ENCODE peak calls at places on chromosomes 1 and 21, in eight cellular contexts. One of them, this sample, is unnamed.
A peak's percentile ranks its signal among the peaks of the same experiment; 100 is the strongest.

GRCh38 chr1:216640100-216640499 is 83.1 kb downstream of the ESRRG start:
- DNase-seq in HCT116: no peak
- DNase-seq in T47D: no peak
- DNase-seq in smooth muscle cell of the brain vasculature: no peak
- DNase-seq in left kidney: no peak
- DNase-seq in CD4-positive, alpha-beta memory T cell: no peak
- DNase-seq in nucleus accumbens: no peak
- DNase-seq in endothelial cell: no peak
- DNase-seq in this sample: peak; percentile 55

GRCh38 chr1:82323144-82323543 is 522.4 kb downstream of the ADGRL2 start:
- DNase-seq in HCT116: no peak
- DNase-seq in T47D: no peak
- DNase-seq in smooth muscle cell of the brain vasculature: no peak
- DNase-seq in left kidney: peak; percentile 18
- DNase-seq in CD4-positive, alpha-beta memory T cell: no peak
- DNase-seq in nucleus accumbens: no peak
- DNase-seq in endothelial cell: no peak
- DNase-seq in this sample: no peak

GRCh38 chr1:100304921-100305320 is 38.9 kb downstream of the RTCA start:
- DNase-seq in HCT116: no peak
- DNase-seq in T47D: no peak
- DNase-seq in smooth muscle cell of the brain vasculature: no peak
- DNase-seq in left kidney: no peak
- DNase-seq in CD4-positive, alpha-beta memory T cell: no peak
- DNase-seq in nucleus accumbens: no peak
- DNase-seq in endothelial cell: no peak
- DNase-seq in this sample: no peak

GRCh38 chr1:212432163-212432705 is 486 bp upstream of the NENF start:
- DNase-seq in HCT116: no peak
- DNase-seq in T47D: no peak
- DNase-seq in smooth muscle cell of the brain vasculature: no peak
- DNase-seq in left kidney: peak; percentile 4
- DNase-seq in CD4-positive, alpha-beta memory T cell: no peak
- DNase-seq in nucleus accumbens: no peak
- DNase-seq in endothelial cell: no peak
- DNase-seq in this sample: no peak

GRCh38 chr21:25421327-25422028 is 185.8 kb downstream of the MRPL39 start:
- DNase-seq in HCT116: no peak
- DNase-seq in T47D: peak; percentile 35
- DNase-seq in smooth muscle cell of the brain vasculature: peak; percentile 9
- DNase-seq in left kidney: peak; percentile 43
- DNase-seq in CD4-positive, alpha-beta memory T cell: peak; percentile 63
- DNase-seq in nucleus accumbens: no peak
- DNase-seq in endothelial cell: peak; percentile 29
- DNase-seq in this sample: peak; percentile 27

GRCh38 chr1:41442697-41443251 is 41.7 kb downstream of the EDN2 start:
- DNase-seq in HCT116: no peak
- DNase-seq in T47D: peak; percentile 74
- DNase-seq in smooth muscle cell of the brain vasculature: no peak
- DNase-seq in left kidney: no peak
- DNase-seq in CD4-positive, alpha-beta memory T cell: no peak
- DNase-seq in nucleus accumbens: no peak
- DNase-seq in endothelial cell: no peak
- DNase-seq in this sample: no peak

GRCh38 chr1:232034547-232034946 is 408.0 kb downstream of the DISC1 start:
- DNase-seq in HCT116: no peak
- DNase-seq in T47D: no peak
- DNase-seq in smooth muscle cell of the brain vasculature: no peak
- DNase-seq in left kidney: no peak
- DNase-seq in CD4-positive, alpha-beta memory T cell: no peak
- DNase-seq in nucleus accumbens: no peak
- DNase-seq in endothelial cell: no peak
- DNase-seq in this sample: no peak

GRCh38 chr1:206635983-206636354 is 633 bp downstream of the DYRK3 start:
- DNase-seq in HCT116: no peak
- DNase-seq in T47D: no peak
- DNase-seq in smooth muscle cell of the brain vasculature: no peak
- DNase-seq in left kidney: no peak
- DNase-seq in CD4-positive, alpha-beta memory T cell: no peak
- DNase-seq in nucleus accumbens: no peak
- DNase-seq in endothelial cell: no peak
- DNase-seq in this sample: no peak

GRCh38 chr1:61141288-61142044 is 59.1 kb downstream of the NFIA start:
- DNase-seq in HCT116: no peak
- DNase-seq in T47D: peak; percentile 69
- DNase-seq in smooth muscle cell of the brain vasculature: no peak
- DNase-seq in left kidney: no peak
- DNase-seq in CD4-positive, alpha-beta memory T cell: no peak
- DNase-seq in nucleus accumbens: no peak
- DNase-seq in endothelial cell: no peak
- DNase-seq in this sample: no peak

GRCh38 chr1:145740269-145740668 is 21.0 kb downstream of the CD160 start:
- DNase-seq in HCT116: no peak
- DNase-seq in T47D: peak; percentile 30
- DNase-seq in smooth muscle cell of the brain vasculature: no peak
- DNase-seq in left kidney: no peak
- DNase-seq in CD4-positive, alpha-beta memory T cell: no peak
- DNase-seq in nucleus accumbens: no peak
- DNase-seq in endothelial cell: no peak
- DNase-seq in this sample: no peak

GRCh38 chr1:163737261-163737660 is 415.5 kb downstream of the NUF2 start:
- DNase-seq in HCT116: no peak
- DNase-seq in T47D: no peak
- DNase-seq in smooth muscle cell of the brain vasculature: no peak
- DNase-seq in left kidney: no peak
- DNase-seq in CD4-positive, alpha-beta memory T cell: no peak
- DNase-seq in nucleus accumbens: no peak
- DNase-seq in endothelial cell: no peak
- DNase-seq in this sample: no peak

GRCh38 chr1:193321242-193321842 is 134.9 kb upstream of the B3GALT2 start:
- DNase-seq in HCT116: no peak
- DNase-seq in T47D: no peak
- DNase-seq in smooth muscle cell of the brain vasculature: no peak
- DNase-seq in left kidney: peak; percentile 43
- DNase-seq in CD4-positive, alpha-beta memory T cell: no peak
- DNase-seq in nucleus accumbens: no peak
- DNase-seq in endothelial cell: no peak
- DNase-seq in this sample: no peak

GRCh38 chr1:39609618-39610331 is 29.7 kb downstream of the HEYL start:
- DNase-seq in HCT116: peak; percentile 50
- DNase-seq in T47D: peak; percentile 37
- DNase-seq in smooth muscle cell of the brain vasculature: no peak
- DNase-seq in left kidney: peak; percentile 86
- DNase-seq in CD4-positive, alpha-beta memory T cell: peak; percentile 56
- DNase-seq in nucleus accumbens: no peak
- DNase-seq in endothelial cell: peak; percentile 82
- DNase-seq in this sample: no peak

GRCh38 chr1:9626201-9626608 is 25.3 kb upstream of the PIK3CD start:
- DNase-seq in HCT116: no peak
- DNase-seq in T47D: no peak
- DNase-seq in smooth muscle cell of the brain vasculature: no peak
- DNase-seq in left kidney: no peak
- DNase-seq in CD4-positive, alpha-beta memory T cell: no peak
- DNase-seq in nucleus accumbens: no peak
- DNase-seq in endothelial cell: no peak
- DNase-seq in this sample: no peak

GRCh38 chr1:23217421-23218115 is at the start of gene HTR1D:
- DNase-seq in HCT116: no peak
- DNase-seq in T47D: no peak
- DNase-seq in smooth muscle cell of the brain vasculature: no peak
- DNase-seq in left kidney: peak; percentile 64
- DNase-seq in CD4-positive, alpha-beta memory T cell: no peak
- DNase-seq in nucleus accumbens: peak; percentile 9
- DNase-seq in endothelial cell: peak; percentile 37
- DNase-seq in this sample: no peak

GRCh38 chr1:56645663-56646330 is 683 bp downstream of the PRKAA2 start:
- DNase-seq in HCT116: no peak
- DNase-seq in T47D: peak; percentile 28
- DNase-seq in smooth muscle cell of the brain vasculature: no peak
- DNase-seq in left kidney: peak; percentile 63
- DNase-seq in CD4-positive, alpha-beta memory T cell: no peak
- DNase-seq in nucleus accumbens: peak; percentile 36
- DNase-seq in endothelial cell: peak; percentile 22
- DNase-seq in this sample: peak; percentile 4

GRCh38 chr21:42503711-42504110 is 7.7 kb upstream of the RSPH1 start:
- DNase-seq in HCT116: no peak
- DNase-seq in T47D: no peak
- DNase-seq in smooth muscle cell of the brain vasculature: no peak
- DNase-seq in left kidney: no peak
- DNase-seq in CD4-positive, alpha-beta memory T cell: no peak
- DNase-seq in nucleus accumbens: no peak
- DNase-seq in endothelial cell: no peak
- DNase-seq in this sample: no peak

GRCh38 chr21:41197582-41197981 is 29.6 kb downstream of the BACE2 start:
- DNase-seq in HCT116: no peak
- DNase-seq in T47D: no peak
- DNase-seq in smooth muscle cell of the brain vasculature: no peak
- DNase-seq in left kidney: no peak
- DNase-seq in CD4-positive, alpha-beta memory T cell: no peak
- DNase-seq in nucleus accumbens: no peak
- DNase-seq in endothelial cell: no peak
- DNase-seq in this sample: no peak

GRCh38 chr1:155002479-155003226 is at the start of gene ZBTB7B:
- DNase-seq in HCT116: no peak
- DNase-seq in T47D: no peak
- DNase-seq in smooth muscle cell of the brain vasculature: no peak
- DNase-seq in left kidney: peak; percentile 49
- DNase-seq in CD4-positive, alpha-beta memory T cell: no peak
- DNase-seq in nucleus accumbens: no peak
- DNase-seq in endothelial cell: peak; percentile 43
- DNase-seq in this sample: peak; percentile 45

GRCh38 chr21:42524341-42525227 is 10.9 kb downstream of the SLC37A1 start:
- DNase-seq in HCT116: no peak
- DNase-seq in T47D: peak; percentile 89
- DNase-seq in smooth muscle cell of the brain vasculature: no peak
- DNase-seq in left kidney: peak; percentile 68
- DNase-seq in CD4-positive, alpha-beta memory T cell: no peak
- DNase-seq in nucleus accumbens: no peak
- DNase-seq in endothelial cell: no peak
- DNase-seq in this sample: no peak

GRCh38 chr1:49765034-49765433 is 258.7 kb downstream of the AGBL4 start:
- DNase-seq in HCT116: no peak
- DNase-seq in T47D: peak; percentile 19
- DNase-seq in smooth muscle cell of the brain vasculature: no peak
- DNase-seq in left kidney: peak; percentile 34
- DNase-seq in CD4-positive, alpha-beta memory T cell: no peak
- DNase-seq in nucleus accumbens: no peak
- DNase-seq in endothelial cell: no peak
- DNase-seq in this sample: no peak

GRCh38 chr1:203038217-203038741 is 12.0 kb downstream of the PPFIA4 start:
- DNase-seq in HCT116: no peak
- DNase-seq in T47D: peak; percentile 48
- DNase-seq in smooth muscle cell of the brain vasculature: no peak
- DNase-seq in left kidney: no peak
- DNase-seq in CD4-positive, alpha-beta memory T cell: no peak
- DNase-seq in nucleus accumbens: peak; percentile 80
- DNase-seq in endothelial cell: no peak
- DNase-seq in this sample: peak; percentile 60

GRCh38 chr1:59006309-59006698 is 222.5 kb upstream of the JUN start:
- DNase-seq in HCT116: no peak
- DNase-seq in T47D: no peak
- DNase-seq in smooth muscle cell of the brain vasculature: no peak
- DNase-seq in left kidney: peak; percentile 62
- DNase-seq in CD4-positive, alpha-beta memory T cell: no peak
- DNase-seq in nucleus accumbens: no peak
- DNase-seq in endothelial cell: no peak
- DNase-seq in this sample: no peak

GRCh38 chr1:183039985-183040447 is 16.8 kb downstream of the LAMC1 start:
- DNase-seq in HCT116: no peak
- DNase-seq in T47D: no peak
- DNase-seq in smooth muscle cell of the brain vasculature: peak; percentile 97
- DNase-seq in left kidney: peak; percentile 31
- DNase-seq in CD4-positive, alpha-beta memory T cell: no peak
- DNase-seq in nucleus accumbens: no peak
- DNase-seq in endothelial cell: no peak
- DNase-seq in this sample: no peak

GRCh38 chr1:244353572-244354091 is 98.1 kb downstream of the ADSS2 start:
- DNase-seq in HCT116: peak; percentile 77
- DNase-seq in T47D: no peak
- DNase-seq in smooth muscle cell of the brain vasculature: peak; percentile 69
- DNase-seq in left kidney: peak; percentile 72
- DNase-seq in CD4-positive, alpha-beta memory T cell: no peak
- DNase-seq in nucleus accumbens: peak; percentile 22
- DNase-seq in endothelial cell: no peak
- DNase-seq in this sample: no peak

GRCh38 chr1:200473698-200474371 is 64.0 kb upstream of the ZNF281 start:
- DNase-seq in HCT116: no peak
- DNase-seq in T47D: no peak
- DNase-seq in smooth muscle cell of the brain vasculature: no peak
- DNase-seq in left kidney: peak; percentile 83
- DNase-seq in CD4-positive, alpha-beta memory T cell: no peak
- DNase-seq in nucleus accumbens: no peak
- DNase-seq in endothelial cell: no peak
- DNase-seq in this sample: no peak

GRCh38 chr1:35112668-35113067 is 33.5 kb downstream of the ZMYM1 start:
- DNase-seq in HCT116: no peak
- DNase-seq in T47D: no peak
- DNase-seq in smooth muscle cell of the brain vasculature: no peak
- DNase-seq in left kidney: no peak
- DNase-seq in CD4-positive, alpha-beta memory T cell: no peak
- DNase-seq in nucleus accumbens: no peak
- DNase-seq in endothelial cell: no peak
- DNase-seq in this sample: no peak

GRCh38 chr1:243765676-243766075 is 84.4 kb downstream of the AKT3 start:
- DNase-seq in HCT116: no peak
- DNase-seq in T47D: no peak
- DNase-seq in smooth muscle cell of the brain vasculature: no peak
- DNase-seq in left kidney: no peak
- DNase-seq in CD4-positive, alpha-beta memory T cell: no peak
- DNase-seq in nucleus accumbens: no peak
- DNase-seq in endothelial cell: no peak
- DNase-seq in this sample: no peak

GRCh38 chr1:228740543-228740942 is 5.3 kb downstream of the RHOU start:
- DNase-seq in HCT116: no peak
- DNase-seq in T47D: no peak
- DNase-seq in smooth muscle cell of the brain vasculature: no peak
- DNase-seq in left kidney: no peak
- DNase-seq in CD4-positive, alpha-beta memory T cell: no peak
- DNase-seq in nucleus accumbens: no peak
- DNase-seq in endothelial cell: no peak
- DNase-seq in this sample: peak; percentile 26